ENCODE peak calls at places on chromosomes 1 and 21, in five cellular contexts. Z is HepG2, J is progenitor cell of endocrine pancreas, D is type B pancreatic cell, V is BJ. P is an unnamed sample.

GRCh38 chr21:27532081-27532480 is 565.2 kb upstream of the ADAMTS5 start:
- DNase-seq in Z (peak; percentile 41), J (no peak), D (no peak), V (no peak), P (peak; percentile 0)

GRCh38 chr21:32565856-32566465 is 19.4 kb downstream of the TCP10L start:
- DNase-seq in Z (no peak), J (no peak), D (no peak), V (no peak), P (no peak)

GRCh38 chr21:25513810-25514209 is 93.5 kb downstream of the MRPL39 start:
- DNase-seq in Z (no peak), J (no peak), D (no peak), V (no peak), P (no peak)

GRCh38 chr1:220124542-220124941 is 30.6 kb downstream of the IARS2 start:
- DNase-seq in Z (no peak), J (no peak), D (no peak), V (peak; percentile 35), P (no peak)

GRCh38 chr1:3712573-3713535 is 39.4 kb upstream of the CCDC27 start:
- DNase-seq in Z (no peak), J (no peak), D (no peak), V (no peak), P (no peak)

GRCh38 chr1:44733365-44733764 is 2.4 kb upstream of the RNU5D-1 start:
- DNase-seq in Z (no peak), J (no peak), D (no peak), V (no peak), P (peak; percentile 74)

GRCh38 chr1:151693057-151693651 is 23.4 kb downstream of the CELF3 start:
- DNase-seq in Z (peak; percentile 36), J (no peak), D (no peak), V (no peak), P (peak; percentile 60)

GRCh38 chr1:151787689-151788088 is 2.6 kb downstream of the TDRKH start:
- DNase-seq in Z (no peak), J (no peak), D (no peak), V (no peak), P (no peak)

GRCh38 chr1:9384751-9385245 is 92.1 kb downstream of the SPSB1 start:
- DNase-seq in Z (no peak), J (no peak), D (no peak), V (no peak), P (no peak)

GRCh38 chr1:16042096-16042495 is 1.5 kb upstream of the CLCNKB start:
- DNase-seq in Z (no peak), J (no peak), D (no peak), V (no peak), P (no peak)

GRCh38 chr1:77459881-77460280 is 178.1 kb downstream of the AK5 start:
- DNase-seq in Z (no peak), J (no peak), D (no peak), V (no peak), P (no peak)

GRCh38 chr1:19374926-19375325 is 62.8 kb downstream of the SLC66A1 start:
- DNase-seq in Z (no peak), J (no peak), D (no peak), V (no peak), P (no peak)

GRCh38 chr1:226875641-226876295 is 5.4 kb downstream of the PSEN2 start:
- DNase-seq in Z (no peak), J (no peak), D (peak; percentile 54), V (no peak), P (peak; percentile 91)

GRCh38 chr1:217048104-217048707 is 325.0 kb upstream of the ESRRG start:
- DNase-seq in Z (no peak), J (no peak), D (no peak), V (no peak), P (peak; percentile 41)

GRCh38 chr1:194341587-194341986 is 1155.2 kb upstream of the B3GALT2 start:
- DNase-seq in Z (no peak), J (no peak), D (no peak), V (no peak), P (no peak)

GRCh38 chr1:230772457-230773395 is 25.5 kb downstream of the CAPN9 start:
- DNase-seq in Z (peak; percentile 56), J (no peak), D (no peak), V (no peak), P (peak; percentile 72)

GRCh38 chr1:153532161-153532560 is 3.6 kb downstream of the S100A6 start:
- DNase-seq in Z (no peak), J (no peak), D (no peak), V (no peak), P (no peak)

GRCh38 chr1:63363014-63363413 is 4.4 kb upstream of the ALG6 start:
- DNase-seq in Z (no peak), J (no peak), D (no peak), V (no peak), P (no peak)

GRCh38 chr1:63367218-63368103 is at the start of gene ALG6:
- DNase-seq in Z (peak; percentile 86), J (peak; percentile 98), D (peak; percentile 99), V (peak; percentile 54), P (peak; percentile 96)

GRCh38 chr1:63362578-63362977 is 4.8 kb upstream of the ALG6 start:
- DNase-seq in Z (no peak), J (no peak), D (no peak), V (no peak), P (no peak)

GRCh38 chr1:63368131-63368530 is 704 bp downstream of the ALG6 start:
- DNase-seq in Z (peak; percentile 4), J (no peak), D (no peak), V (no peak), P (peak; percentile 14)

GRCh38 chr1:63366915-63367217 is 561 bp upstream of the ALG6 start:
- DNase-seq in Z (no peak), J (no peak), D (no peak), V (no peak), P (no peak)
- TF ChIP-seq CTCF in Z (no peak), J (no peak), D (no peak), V (no peak), P (no peak)

GRCh38 chr1:154863702-154864174 is 6.3 kb downstream of the KCNN3 start:
- DNase-seq in Z (peak; percentile 34), J (no peak), D (no peak), V (no peak), P (peak; percentile 75)
- TF ChIP-seq CTCF in Z (peak; percentile 36), J (peak; percentile 73), D (peak; percentile 83), V (peak; percentile 33), P (peak; percentile 73)

DNA sequence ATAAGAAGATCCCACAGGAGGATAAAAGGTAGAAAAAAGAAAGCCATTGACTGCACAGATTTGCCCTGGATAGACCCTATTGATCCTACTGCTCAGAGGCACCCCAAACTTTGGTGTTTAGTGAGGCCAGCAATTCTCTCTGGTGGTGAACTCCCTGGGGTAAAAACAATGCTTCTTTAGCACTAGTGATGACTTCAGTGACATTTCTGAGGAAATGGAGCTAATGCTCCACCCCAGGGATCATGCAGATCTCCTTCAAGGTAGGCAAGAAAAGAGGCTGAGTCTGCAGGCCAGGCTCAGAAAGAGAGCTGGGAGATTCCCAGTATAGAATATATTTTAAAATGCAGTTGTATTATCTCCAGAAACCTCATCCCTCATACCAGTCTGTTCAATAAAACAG is 140.3 kb downstream of the LMX1A start:
- DNase-seq in Z (no peak), J (no peak), D (no peak), V (no peak), P (no peak)
- TF ChIP-seq CTCF in Z (no peak), J (no peak), D (no peak), V (no peak), P (no peak)

GRCh38 chr1:109024651-109025050 is 17.3 kb downstream of the WDR47 start:
- DNase-seq in Z (no peak), J (no peak), D (no peak), V (no peak), P (no peak)

GRCh38 chr1:109025691-109026090 is 16.2 kb downstream of the WDR47 start:
- DNase-seq in Z (no peak), J (no peak), D (no peak), V (no peak), P (no peak)

DNA sequence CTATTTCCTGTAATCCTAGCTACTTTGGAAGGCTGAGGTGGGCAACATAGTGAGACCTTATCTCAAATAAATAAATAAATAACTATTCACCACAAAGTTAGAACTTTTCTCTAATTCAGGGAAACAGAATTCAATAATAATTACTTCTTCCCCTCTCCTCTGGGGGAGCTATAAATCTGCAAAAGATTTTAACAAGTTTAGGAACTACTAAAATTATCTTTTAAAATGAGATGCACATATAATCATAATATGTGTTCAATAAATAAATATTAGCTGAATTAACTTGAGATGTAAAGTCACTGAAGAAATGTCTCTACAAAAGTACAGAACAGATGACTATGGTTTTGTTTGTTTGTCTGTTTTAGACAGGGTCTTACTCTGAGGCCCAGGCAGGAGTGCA is 14.1 kb downstream of the WDR47 start:
- DNase-seq in Z (no peak), J (no peak), D (no peak), V (no peak), P (no peak)
- TF ChIP-seq CTCF in Z (no peak), J (peak; percentile 22), D (peak; percentile 58), V (no peak), P (peak; percentile 7)

DNA sequence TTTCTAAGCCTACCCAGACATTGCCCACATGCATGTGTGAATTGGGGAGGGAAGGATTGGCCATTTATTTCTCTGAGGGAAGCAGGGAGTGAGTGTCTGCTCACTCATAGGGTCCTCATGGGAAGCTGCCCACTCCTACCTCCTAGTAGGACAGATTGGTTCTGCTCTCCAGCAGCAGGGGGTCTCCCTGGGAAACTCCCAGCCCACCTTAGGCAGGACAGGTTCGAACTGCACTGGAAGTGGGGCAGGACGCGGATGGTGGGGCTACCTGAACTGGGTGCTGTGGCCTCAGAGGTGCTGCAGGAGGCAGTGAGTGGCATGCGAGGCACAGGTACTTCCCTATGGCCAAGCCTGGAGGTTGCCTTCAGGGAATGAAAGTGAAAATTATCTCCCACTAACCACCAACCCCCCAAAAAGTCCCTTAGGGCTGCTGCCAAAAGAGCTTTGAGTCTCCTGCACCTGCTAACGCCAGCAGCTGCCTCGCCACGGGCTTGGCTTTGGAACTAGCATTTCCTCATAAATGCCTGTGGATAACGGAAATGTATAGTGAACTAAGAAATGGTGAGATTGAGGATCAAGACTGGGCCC is 157.0 kb upstream of the COA6 start:
- DNase-seq in Z (no peak), J (no peak), D (no peak), V (no peak), P (no peak)
- TF ChIP-seq CTCF in Z (no peak), J (no peak), D (no peak), V (no peak), P (no peak)